ENCODE peak calls at places on chromosomes 13 and 19, in eight cellular contexts. Z is transverse colon, Y is heart left ventricle, X is uterus, E is upper lobe of left lung, W is adrenal gland, N is lower leg skin, J is NB4. I is an unnamed sample.

GRCh38 chr19:16446108-16447014 is 25.4 kb downstream of the EPS15L1 start:
- DNase-seq in E (no peak), Y (no peak), X (no peak), Z (no peak), J (no peak), W (no peak), N (no peak), I (no peak)

GRCh38 chr13:99916366-99917103 is 55.0 kb downstream of the ZIC5 start:
- DNase-seq in Y (no peak), J (peak; percentile 78), X (no peak), E (no peak), Z (no peak), W (no peak), N (no peak), I (peak; percentile 93)

GRCh38 chr13:77749481-77749880 is 52.0 kb downstream of the SLAIN1 start:
- DNase-seq in J (no peak), Y (no peak), E (no peak), W (no peak), Z (no peak), X (no peak), N (no peak), I (no peak)

GRCh38 chr19:38172001-38172400 is 52.0 kb downstream of the DPF1 start:
- DNase-seq in N (no peak), E (no peak), J (no peak), Y (no peak), X (no peak), W (no peak), Z (no peak), I (no peak)

GRCh38 chr13:35766663-35767062 is 290.2 kb upstream of the MAB21L1 start:
- DNase-seq in E (no peak), N (no peak), Z (no peak), X (no peak), W (no peak), J (no peak), Y (no peak), I (no peak)

GRCh38 chr13:66492479-66492878 is 737.7 kb downstream of the PCDH9 start:
- DNase-seq in X (no peak), W (no peak), J (no peak), Z (no peak), E (no peak), N (no peak), Y (no peak), I (no peak)

GRCh38 chr19:1011831-1012333 is 9.0 kb downstream of the TMEM259 start:
- DNase-seq in Y (no peak), J (no peak), N (no peak), X (no peak), W (no peak), Z (no peak), E (no peak), I (no peak)

GRCh38 chr13:57631607-57632275 is at the start of gene PCDH17:
- DNase-seq in W (peak; percentile 30), J (no peak), N (no peak), Y (peak; percentile 57), X (peak; percentile 40), E (no peak), Z (peak; percentile 7), I (no peak)

GRCh38 chr13:38763446-38764381 is 76.8 kb downstream of the FREM2 start:
- DNase-seq in X (no peak), N (no peak), J (peak; percentile 48), W (peak; percentile 14), E (peak; percentile 26), Y (no peak), Z (no peak), I (peak; percentile 0)

GRCh38 chr13:97021241-97021640 is 27.0 kb upstream of the OXGR1 start:
- DNase-seq in E (no peak), W (no peak), Y (no peak), J (no peak), N (no peak), X (no peak), Z (no peak), I (no peak)

GRCh38 chr13:44816701-44817684 is 172.3 kb downstream of the NUFIP1 start:
- DNase-seq in J (no peak), X (no peak), Y (no peak), W (no peak), Z (no peak), E (no peak), N (no peak), I (peak; percentile 68)

GRCh38 chr19:31416548-31416947 is 67.3 kb upstream of the TSHZ3 start:
- DNase-seq in E (no peak), X (no peak), Z (no peak), J (no peak), Y (no peak), N (no peak), W (no peak), I (no peak)

GRCh38 chr19:38545596-38545995 is 72.2 kb downstream of the MAP4K1 start:
- DNase-seq in X (no peak), W (no peak), J (no peak), N (no peak), E (no peak), Z (no peak), Y (no peak), I (no peak)

GRCh38 chr19:28296506-28296905 is 916.4 kb downstream of the UQCRFS1 start:
- DNase-seq in E (no peak), W (no peak), N (no peak), X (no peak), J (peak; percentile 62), Z (no peak), Y (no peak), I (no peak)

GRCh38 chr19:31518626-31519025 is 169.4 kb upstream of the TSHZ3 start:
- DNase-seq in Z (peak; percentile 10), X (no peak), N (peak; percentile 84), W (no peak), E (no peak), J (no peak), Y (no peak), I (no peak)

GRCh38 chr19:41144403-41144802 is 30.2 kb downstream of the CYP2F1 start:
- DNase-seq in J (peak; percentile 76), E (peak; percentile 81), W (peak; percentile 82), Y (peak; percentile 72), X (peak; percentile 69), Z (peak; percentile 92), N (peak; percentile 93), I (peak; percentile 52)

GRCh38 chr19:34484328-34484727 is 2.8 kb downstream of the WTIP start:
- DNase-seq in J (no peak), Y (peak; percentile 72), W (peak; percentile 8), N (peak; percentile 80), E (no peak), Z (no peak), X (no peak), I (no peak)

GRCh38 chr13:98513837-98514236 is 63.1 kb downstream of the STK24 start:
- DNase-seq in Z (no peak), E (no peak), X (no peak), N (no peak), W (no peak), J (no peak), Y (no peak), I (no peak)

GRCh38 chr13:44815507-44816074 is 173.7 kb downstream of the NUFIP1 start:
- DNase-seq in X (peak; percentile 45), E (peak; percentile 78), N (no peak), Y (no peak), J (peak; percentile 37), Z (no peak), W (peak; percentile 90), I (peak; percentile 51)

GRCh38 chr19:48271531-48272151 is 1.8 kb downstream of the ZNF114 start:
- DNase-seq in Z (peak; percentile 27), J (peak; percentile 99), N (peak; percentile 88), X (peak; percentile 28), Y (peak; percentile 42), E (peak; percentile 56), W (peak; percentile 55), I (no peak)

GRCh38 chr19:4053423-4054324 is 13.0 kb downstream of the ZBTB7A start:
- DNase-seq in E (no peak), W (no peak), J (no peak), X (peak; percentile 19), Y (peak; percentile 18), N (peak; percentile 81), Z (peak; percentile 70), I (no peak)

GRCh38 chr19:4052114-4052992 is 14.3 kb downstream of the ZBTB7A start:
- DNase-seq in Y (peak; percentile 56), N (peak; percentile 91), X (peak; percentile 52), Z (peak; percentile 94), J (peak; percentile 73), E (peak; percentile 69), W (peak; percentile 92), I (peak; percentile 97)

GRCh38 chr19:4052993-4053422 is 13.7 kb downstream of the ZBTB7A start:
- DNase-seq in X (peak; percentile 28), N (no peak), W (no peak), Z (peak; percentile 76), Y (peak; percentile 18), J (no peak), E (no peak), I (peak; percentile 77)

GRCh38 chr19:4049432-4049831 is 17.3 kb downstream of the ZBTB7A start:
- DNase-seq in N (peak; percentile 88), E (no peak), X (no peak), Y (peak; percentile 57), W (no peak), Z (no peak), J (no peak), I (no peak)

GRCh38 chr19:4051175-4052101 is 15.3 kb downstream of the ZBTB7A start:
- DNase-seq in N (peak; percentile 91), Z (peak; percentile 62), J (peak; percentile 91), E (peak; percentile 64), X (peak; percentile 26), W (peak; percentile 73), Y (no peak), I (peak; percentile 97)
- TF ChIP-seq POLR2A in N (no peak), Z (no peak), J (no peak), E (no peak), X (no peak), W (no peak), Y (no peak), I (no peak)

DNA sequence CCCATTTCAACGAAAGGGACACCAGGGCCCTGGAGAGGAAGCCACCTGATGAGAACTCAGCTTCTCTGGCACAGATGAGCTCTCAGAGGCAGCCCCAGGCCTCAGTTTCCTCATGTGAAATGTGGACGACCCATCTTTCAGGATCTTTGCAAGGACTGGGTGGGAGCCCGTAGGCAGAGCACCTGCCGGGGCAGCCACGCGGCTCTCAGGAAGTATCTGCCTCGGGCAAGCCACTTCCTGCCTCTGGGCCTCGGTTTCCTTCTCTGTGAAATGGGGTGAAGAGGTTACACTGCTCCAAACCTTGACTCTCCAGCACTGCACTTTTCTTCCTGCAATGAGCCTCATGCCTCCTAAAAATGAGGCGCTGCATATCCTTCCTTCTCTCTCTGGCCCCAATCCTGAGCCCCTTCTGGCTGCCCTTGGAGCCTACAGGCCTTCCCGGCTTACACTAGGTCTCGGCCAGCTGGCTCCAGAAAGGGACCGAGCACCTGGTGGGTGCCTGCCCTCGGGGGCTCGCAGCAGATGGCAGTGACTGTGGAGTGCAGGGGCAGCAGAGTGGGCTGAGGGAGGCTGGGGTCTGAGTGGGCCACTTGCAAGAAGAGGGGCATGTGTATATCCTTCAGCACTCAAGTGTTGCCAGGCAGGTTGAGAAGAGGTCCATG is 3.5 kb downstream of the SSBP4 start:
- DNase-seq in W (no peak), E (no peak), Y (no peak), J (no peak), Z (no peak), X (peak; percentile 15), N (no peak), I (no peak)
- TF ChIP-seq POLR2A in W (no peak), E (no peak), Y (no peak), J (no peak), Z (no peak), X (no peak), N (no peak), I (no peak)

GRCh38 chr19:14416743-14417214 is 2.4 kb downstream of the DDX39A start:
- DNase-seq in N (peak; percentile 92), J (peak; percentile 42), E (peak; percentile 67), X (no peak), Y (no peak), Z (peak; percentile 78), W (no peak), I (no peak)
- TF ChIP-seq POLR2A in N (no peak), J (no peak), E (no peak), X (no peak), Y (no peak), Z (no peak), W (no peak), I (no peak)

GRCh38 chr19:56314584-56315075 is at the start of gene ZSCAN5A:
- DNase-seq in X (peak; percentile 96), N (peak; percentile 99), Y (peak; percentile 97), J (peak; percentile 91), E (peak; percentile 96), Z (peak; percentile 98), W (peak; percentile 97), I (peak; percentile 97)
- TF ChIP-seq POLR2A in X (no peak), N (no peak), Y (no peak), J (peak; percentile 55), E (peak; percentile 37), Z (peak; percentile 43), W (peak; percentile 55), I (peak; percentile 76)

I was measured in H54.